ENCODE peak calls at places on chromosomes 1 and 21, in seven cellular contexts. U is ovary, V is IMR-90, Z is fibroblast of mammary gland, I is stomach, E is foreskin fibroblast, A is neural progenitor cell. L is an unnamed sample.

GRCh38 chr1:29249951-29250581 is 13.7 kb downstream of the PTPRU start:
- DNase-seq in U (no peak), V (no peak), Z (no peak), I (no peak), E (no peak), A (peak; percentile 69), L (no peak)

GRCh38 chr1:205423814-205424399 is 2.1 kb upstream of the LEMD1 start:
- DNase-seq in U (no peak), V (no peak), Z (no peak), I (no peak), E (no peak), A (no peak), L (no peak)

GRCh38 chr1:197081117-197081753 is 14.2 kb upstream of the F13B start:
- DNase-seq in U (no peak), V (no peak), Z (no peak), I (no peak), E (no peak), A (no peak), L (no peak)

GRCh38 chr1:84620720-84621313 is 46.6 kb upstream of the CTBS start:
- DNase-seq in U (peak; percentile 86), V (peak; percentile 57), Z (peak; percentile 75), I (peak; percentile 77), E (peak; percentile 88), A (peak; percentile 91), L (peak; percentile 76)

GRCh38 chr1:246748867-246749266 is 24.7 kb downstream of the SCCPDH start:
- DNase-seq in U (no peak), V (no peak), Z (peak; percentile 44), I (no peak), E (peak; percentile 49), A (no peak), L (no peak)

GRCh38 chr1:204417231-204417997 is 5.8 kb upstream of the PPP1R15B start:
- DNase-seq in U (no peak), V (peak; percentile 97), Z (peak; percentile 98), I (peak; percentile 82), E (peak; percentile 94), A (no peak), L (peak; percentile 90)

GRCh38 chr1:107110346-107110745 is 30.5 kb upstream of the NTNG1 start:
- DNase-seq in U (no peak), V (no peak), Z (peak; percentile 12), I (no peak), E (peak; percentile 22), A (no peak), L (no peak)

GRCh38 chr1:26726784-26727183 is 31.0 kb downstream of the ARID1A start:
- DNase-seq in U (no peak), V (no peak), Z (no peak), I (no peak), E (no peak), A (no peak), L (no peak)

GRCh38 chr21:34022557-34023335 is 50.6 kb upstream of the MRPS6 start:
- DNase-seq in U (no peak), V (no peak), Z (no peak), I (no peak), E (peak; percentile 44), A (peak; percentile 22), L (no peak)

GRCh38 chr1:215018555-215018954 is 64.0 kb upstream of the KCNK2 start:
- DNase-seq in U (no peak), V (peak; percentile 98), Z (peak; percentile 79), I (no peak), E (peak; percentile 65), A (no peak), L (peak; percentile 29)

GRCh38 chr21:37551406-37552355 is 185.1 kb downstream of the DYRK1A start:
- DNase-seq in U (peak; percentile 47), V (no peak), Z (no peak), I (peak; percentile 28), E (peak; percentile 61), A (no peak), L (peak; percentile 10)

GRCh38 chr1:230753586-230754251 is 6.5 kb downstream of the CAPN9 start:
- DNase-seq in U (peak; percentile 59), V (no peak), Z (no peak), I (peak; percentile 74), E (no peak), A (peak; percentile 76), L (peak; percentile 47)

GRCh38 chr1:90198616-90199015 is 203.7 kb downstream of the ZNF326 start:
- DNase-seq in U (no peak), V (no peak), Z (no peak), I (no peak), E (no peak), A (peak; percentile 76), L (no peak)

DNA sequence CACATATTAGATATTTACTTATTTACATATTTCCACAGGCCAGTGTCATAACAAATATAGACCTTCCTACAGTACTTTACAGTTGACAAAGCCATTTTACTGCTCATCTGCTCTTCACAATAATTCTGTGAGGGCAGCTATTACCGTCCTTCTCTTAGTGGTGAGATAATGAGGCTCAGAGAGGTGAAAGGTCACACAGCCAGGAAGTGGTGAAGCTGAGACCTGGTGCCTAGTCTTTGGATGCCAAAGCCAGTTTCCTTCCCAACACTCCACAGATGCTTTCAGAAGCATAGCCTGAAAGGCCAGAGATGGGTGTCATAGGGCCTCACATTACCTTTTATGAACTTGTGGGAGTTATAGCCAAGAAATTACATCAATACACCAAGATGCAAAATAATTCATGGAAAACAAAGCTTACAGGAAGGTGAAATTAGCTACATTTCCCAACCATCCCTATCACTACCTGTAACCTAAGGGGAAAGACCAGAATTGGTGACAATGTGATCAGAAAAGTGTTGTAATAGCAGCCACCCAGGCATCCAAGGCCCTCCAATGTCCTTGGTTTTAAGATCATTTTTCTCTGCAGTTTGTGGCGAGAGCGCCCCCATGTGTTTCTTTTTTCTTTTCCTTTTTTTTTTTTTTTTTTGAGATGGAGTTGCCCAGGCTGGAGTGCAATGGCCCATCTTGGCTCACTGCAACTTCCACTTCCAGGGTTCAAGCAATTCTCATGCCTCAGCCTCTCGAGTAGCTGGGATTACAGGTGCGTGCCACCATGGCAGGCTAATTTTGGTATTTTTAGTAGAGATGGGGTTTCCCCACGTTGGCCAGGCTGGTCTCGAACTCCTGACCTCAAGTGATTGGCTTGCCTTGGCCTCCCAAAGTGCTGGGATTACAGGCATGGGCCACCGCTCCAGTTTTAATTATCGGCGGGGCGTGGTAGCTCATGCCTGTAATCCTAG is 26.5 kb upstream of the RPL11 start:
- DNase-seq in U (no peak), V (no peak), Z (peak; percentile 52), I (no peak), E (peak; percentile 28), A (peak; percentile 57), L (peak; percentile 62)
- TF ChIP-seq CTCF in U (no peak), V (peak; percentile 40), Z (peak; percentile 50), I (no peak), E (peak; percentile 27), A (peak; percentile 69), L (peak; percentile 21)

DNA sequence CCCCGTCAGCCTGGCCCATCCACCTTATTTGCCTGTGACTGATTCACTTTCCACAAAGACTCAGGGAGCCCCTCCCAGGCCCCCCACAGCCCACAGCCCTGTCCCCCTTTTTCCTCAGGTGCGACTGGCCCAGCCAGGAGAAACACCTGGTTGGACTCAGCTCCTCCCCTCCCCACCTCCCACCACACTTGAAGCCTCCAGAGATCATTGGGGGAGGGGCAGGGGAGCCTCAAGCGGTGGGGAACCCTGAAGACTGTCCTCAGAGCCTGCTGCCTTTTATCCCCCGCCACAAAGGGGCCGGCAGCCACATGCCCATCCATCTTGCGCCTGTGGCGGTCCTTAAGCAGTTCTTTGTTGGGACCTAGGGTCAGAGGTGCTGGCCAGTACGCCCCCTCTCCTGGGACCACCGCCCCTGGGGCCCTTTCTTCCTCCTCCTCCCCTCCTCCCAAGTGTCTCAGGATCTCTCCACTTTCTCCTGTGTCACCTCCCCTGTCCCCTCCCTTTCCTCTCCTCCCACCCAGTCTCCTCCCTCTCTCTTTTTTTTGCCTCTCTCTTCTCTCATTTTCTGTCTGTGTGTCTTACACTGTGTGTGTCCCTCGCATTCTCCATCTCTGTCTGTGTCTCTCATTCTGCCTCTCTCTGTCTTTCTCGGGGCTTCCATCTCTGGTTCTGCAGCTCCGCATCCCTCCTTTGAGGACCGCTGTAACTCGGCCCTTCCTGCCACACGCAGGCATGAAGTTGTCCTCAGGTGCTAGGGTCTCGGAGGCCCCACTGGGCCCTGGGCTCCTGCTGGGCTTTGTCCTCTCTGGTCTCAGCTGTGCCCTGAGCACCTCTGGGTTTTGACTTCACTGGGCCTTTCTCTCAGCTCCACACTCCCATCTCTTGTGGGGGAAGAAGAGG is 12.2 kb downstream of the CRABP2 start:
- DNase-seq in U (no peak), V (no peak), Z (no peak), I (peak; percentile 56), E (no peak), A (peak; percentile 94), L (no peak)
- H3K4me3 ChIP-seq in U (no peak overlapping the region), V (no peak overlapping the region), Z (no peak overlapping the region), I (no peak overlapping the region), E (no peak overlapping the region), A (peak overlapping the region; percentile 32), L (no peak overlapping the region)

DNA sequence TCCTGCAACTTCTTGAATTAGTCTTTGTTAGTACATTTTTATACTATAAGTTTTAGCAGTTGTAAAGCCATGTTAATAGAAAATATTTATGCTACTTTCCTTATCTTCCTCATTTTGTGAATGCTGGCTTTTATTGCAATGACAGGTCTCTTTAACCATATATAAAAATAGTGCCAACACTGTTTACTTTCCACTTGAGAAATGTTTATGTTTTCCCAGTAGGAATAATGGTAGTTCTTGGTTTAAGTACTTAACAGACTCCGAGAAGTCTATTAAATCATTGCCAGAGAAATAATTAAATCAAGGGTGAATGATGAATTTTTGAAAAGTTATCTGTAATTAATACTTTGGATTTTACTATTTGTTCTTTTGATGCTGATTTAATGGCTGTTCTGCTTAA is 9.7 kb downstream of the CHML start:
- DNase-seq in U (no peak), V (no peak), Z (no peak), I (no peak), E (no peak), A (no peak), L (no peak)
- TF ChIP-seq CTCF in U (no peak), V (no peak), Z (no peak), I (no peak), E (no peak), A (no peak), L (no peak)

GRCh38 chr1:202016022-202016624 is 5.7 kb downstream of the ELF3 start:
- DNase-seq in U (no peak), V (peak; percentile 78), Z (no peak), I (peak; percentile 30), E (peak; percentile 73), A (no peak), L (no peak)
- H3K4me3 ChIP-seq in U (no peak overlapping the region), V (no peak overlapping the region), Z (no peak overlapping the region), I (no peak overlapping the region), E (no peak overlapping the region), A (no peak overlapping the region), L (no peak overlapping the region)